ENCODE peak calls at places on chromosomes 3 and 15, in six cellular contexts. P, L, F, U, N and V are unnamed samples.

GRCh38 chr15:69468241-69469121 is 15.9 kb downstream of the RPLP1 start:
- DNase-seq in P (peak; percentile 49), L (peak; percentile 59), F (peak; percentile 61), U (no peak), N (peak; percentile 67), V (peak; percentile 51)

GRCh38 chr3:16369885-16370284 is 104.9 kb downstream of the OXNAD1 start:
- DNase-seq in P (no peak), L (no peak), F (no peak), U (peak; percentile 72), N (no peak), V (no peak)

GRCh38 chr3:124707667-124708066 is 22.6 kb upstream of the UMPS start:
- DNase-seq in P (no peak), L (peak; percentile 87), F (no peak), U (no peak), N (no peak), V (no peak)

GRCh38 chr3:168325684-168326083 is 230.0 kb upstream of the GOLIM4 start:
- DNase-seq in P (no peak), L (no peak), F (no peak), U (no peak), N (no peak), V (no peak)

GRCh38 chr15:60667925-60668324 is 189.0 kb upstream of the ICE2 start:
- DNase-seq in P (no peak), L (no peak), F (no peak), U (no peak), N (no peak), V (no peak)

GRCh38 chr3:138941259-138941885 is 5.6 kb downstream of the FOXL2 start:
- DNase-seq in P (no peak), L (no peak), F (peak; percentile 54), U (peak; percentile 75), N (no peak), V (peak; percentile 66)

GRCh38 chr3:44995142-44995770 is 19.2 kb downstream of the EXOSC7 start:
- DNase-seq in P (peak; percentile 80), L (peak; percentile 66), F (no peak), U (no peak), N (no peak), V (no peak)

GRCh38 chr15:80512729-80513670 is 108.8 kb downstream of the ARNT2 start:
- DNase-seq in P (no peak), L (no peak), F (no peak), U (no peak), N (no peak), V (no peak)

GRCh38 chr3:148006508-148006907 is 597.3 kb downstream of the ZIC1 start:
- DNase-seq in P (no peak), L (peak; percentile 87), F (no peak), U (no peak), N (no peak), V (no peak)

GRCh38 chr3:177772908-177773557 is 575.8 kb upstream of the TBL1XR1 start:
- DNase-seq in P (no peak), L (no peak), F (no peak), U (no peak), N (no peak), V (no peak)

GRCh38 chr3:123833398-123833785 is 50.7 kb downstream of the MYLK start:
- DNase-seq in P (no peak), L (no peak), F (no peak), U (no peak), N (no peak), V (no peak)

GRCh38 chr3:122975163-122975923 is 52.2 kb downstream of the SEMA5B start:
- DNase-seq in P (no peak), L (peak; percentile 69), F (peak; percentile 24), U (peak; percentile 9), N (peak; percentile 44), V (no peak)

GRCh38 chr15:76345880-76346665 is 9.5 kb downstream of the ISL2 start:
- DNase-seq in P (no peak), L (no peak), F (peak; percentile 81), U (peak; percentile 32), N (no peak), V (peak; percentile 86)

GRCh38 chr3:71684752-71685151 is 40.5 kb downstream of the EIF4E3 start:
- DNase-seq in P (no peak), L (peak; percentile 67), F (no peak), U (no peak), N (peak; percentile 57), V (peak; percentile 31)

GRCh38 chr15:69556344-69556743 is 103.7 kb downstream of the RPLP1 start:
- DNase-seq in P (no peak), L (no peak), F (no peak), U (no peak), N (no peak), V (no peak)

GRCh38 chr3:31875437-31875836 is 105.6 kb downstream of the OSBPL10 start:
- DNase-seq in P (no peak), L (no peak), F (no peak), U (no peak), N (no peak), V (no peak)

GRCh38 chr3:100561459-100562158 is 47.8 kb upstream of the ADGRG7 start:
- DNase-seq in P (no peak), L (no peak), F (no peak), U (no peak), N (no peak), V (no peak)

GRCh38 chr3:122415104-122415744 is 638 bp downstream of the WDR5B start:
- DNase-seq in P (no peak), L (peak; percentile 58), F (peak; percentile 54), U (peak; percentile 57), N (peak; percentile 44), V (peak; percentile 55)

GRCh38 chr3:49028673-49029562 is at the start of gene IMPDH2:
- DNase-seq in P (peak; percentile 94), L (peak; percentile 79), F (peak; percentile 95), U (peak; percentile 96), N (peak; percentile 88), V (peak; percentile 94)

GRCh38 chr3:14166877-14167605 is 11.4 kb downstream of the XPC start:
- DNase-seq in P (no peak), L (no peak), F (no peak), U (no peak), N (no peak), V (no peak)

GRCh38 chr15:57758556-57758955 is 52.0 kb downstream of the POLR2M start:
- DNase-seq in P (no peak), L (no peak), F (no peak), U (no peak), N (no peak), V (no peak)

GRCh38 chr3:171379281-171379680 is 80.9 kb downstream of the TNIK start:
- DNase-seq in P (no peak), L (no peak), F (no peak), U (no peak), N (no peak), V (no peak)

GRCh38 chr3:15171096-15171495 is 35.0 kb upstream of the CAPN7 start:
- DNase-seq in P (no peak), L (no peak), F (no peak), U (no peak), N (no peak), V (no peak)

GRCh38 chr3:100759162-100759561 is 49.9 kb downstream of the TFG start:
- DNase-seq in P (no peak), L (no peak), F (no peak), U (no peak), N (no peak), V (no peak)

GRCh38 chr3:118412503-118412902 is 622.1 kb downstream of the IGSF11 start:
- DNase-seq in P (no peak), L (no peak), F (no peak), U (no peak), N (no peak), V (no peak)

GRCh38 chr3:96183871-96184270 is 630.5 kb upstream of the EPHA6 start:
- DNase-seq in P (no peak), L (no peak), F (no peak), U (no peak), N (no peak), V (no peak)

GRCh38 chr3:108117245-108117644 is 26.4 kb upstream of the CD47 start:
- DNase-seq in P (no peak), L (peak; percentile 26), F (no peak), U (peak; percentile 6), N (no peak), V (no peak)

GRCh38 chr3:108552267-108553159 is 36.7 kb downstream of the CIP2A start:
- DNase-seq in P (no peak), L (peak; percentile 19), F (no peak), U (peak; percentile 63), N (no peak), V (no peak)

GRCh38 chr3:128619146-128619890 is 31.3 kb downstream of the RPN1 start:
- DNase-seq in P (no peak), L (peak; percentile 87), F (no peak), U (no peak), N (no peak), V (no peak)

GRCh38 chr15:74542192-74543042 is 1.4 kb downstream of the ARID3B start:
- DNase-seq in P (no peak), L (no peak), F (no peak), U (no peak), N (no peak), V (no peak)
- H3K4me3 ChIP-seq in P (no peak overlapping the region), L (no peak overlapping the region), F (peak overlapping the region; percentile 87), U (peak overlapping the region; percentile 99), N (peak overlapping the region; percentile 83), V (peak overlapping the region; percentile 94)

GRCh38 chr3:175422744-175423143 is 563.6 kb downstream of the NAALADL2 start:
- DNase-seq in P (no peak), L (no peak), F (no peak), U (no peak), N (no peak), V (no peak)
- TF ChIP-seq CTCF in P (no peak), L (no peak), F (no peak), U (no peak), N (no peak), V (no peak)

DNA sequence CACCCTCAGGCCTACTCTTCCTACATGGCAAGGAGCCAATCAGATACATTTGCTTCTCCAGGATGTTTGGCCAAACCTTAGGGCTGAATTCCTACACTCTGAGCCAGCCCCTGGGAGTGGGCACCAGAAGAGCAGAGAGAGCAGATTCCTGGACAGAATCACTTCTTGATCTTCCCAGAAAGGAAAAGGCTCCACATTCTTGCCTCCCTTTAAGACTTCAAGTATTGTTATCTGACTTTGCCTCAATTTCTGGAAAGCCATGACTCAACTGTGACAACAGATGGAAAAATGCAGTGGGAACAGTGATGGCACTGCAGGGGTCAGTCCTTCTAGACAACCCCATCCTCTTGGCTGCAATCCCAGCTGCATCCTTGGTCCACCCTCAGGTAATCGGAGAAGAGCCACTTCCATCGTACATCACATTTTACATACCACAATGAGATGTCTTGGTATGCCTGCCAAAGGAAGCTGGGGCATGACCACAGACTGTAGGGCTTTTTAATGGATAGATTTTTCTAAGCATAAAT is 21.0 kb downstream of the SLCO2A1 start:
- DNase-seq in P (peak; percentile 49), L (peak; percentile 78), F (no peak), U (no peak), N (peak; percentile 11), V (no peak)
- H3K27ac ChIP-seq in P (no peak overlapping the region), L (peak overlapping the region; percentile 35), F (no peak overlapping the region), U (no peak overlapping the region), N (no peak overlapping the region), V (no peak overlapping the region)

GRCh38 chr3:188890572-188891270 is 281.1 kb upstream of the TPRG1 start:
- DNase-seq in P (no peak), L (no peak), F (no peak), U (no peak), N (no peak), V (no peak)
- H3K4me3 ChIP-seq in P (no peak overlapping the region), L (no peak overlapping the region), F (no peak overlapping the region), U (no peak overlapping the region), N (no peak overlapping the region), V (no peak overlapping the region)

DNA sequence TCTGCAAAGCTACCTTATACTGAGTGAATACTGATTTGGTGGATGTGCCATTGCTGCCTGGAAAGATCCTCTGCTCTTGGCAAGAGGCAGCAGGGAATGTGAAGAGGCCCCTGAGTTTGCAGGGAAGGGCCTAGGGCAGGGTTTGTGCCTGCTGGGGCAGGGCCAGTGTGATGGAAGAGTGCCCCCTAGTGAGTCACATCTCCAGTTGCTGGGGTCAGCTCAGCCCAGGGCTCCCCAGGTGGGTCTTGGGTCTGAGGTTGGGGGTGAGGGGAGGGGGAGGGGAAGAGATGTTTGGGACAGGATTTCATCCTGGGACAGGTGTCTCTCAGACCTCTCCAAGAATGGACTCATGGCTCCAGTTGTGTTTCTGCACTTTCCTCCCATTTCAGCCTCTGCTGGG is 4.1 kb upstream of the AMOTL2 start:
- DNase-seq in P (peak; percentile 57), L (no peak), F (peak; percentile 61), U (peak; percentile 77), N (no peak), V (peak; percentile 71)
- TF ChIP-seq CTCF in P (peak; percentile 71), L (peak; percentile 68), F (peak; percentile 52), U (peak; percentile 52), N (no peak), V (peak; percentile 55)